ENCODE peak calls at places on chromosomes 5 and 9, in four cellular contexts. J is A549, A is uterus, O is endothelial cell of umbilical vein. Y is an unnamed sample. For H3K9me3, the result is how much of the 10 kb centered on the place peaks cover.

GRCh38 chr5:122077451-122078115 is 476 bp downstream of the LOX start:
- DNase-seq in A (no peak), O (peak), J (no peak), Y (no peak)

GRCh38 chr5:32339198-32339597 is 26.5 kb upstream of the MTMR12 start:
- DNase-seq in O (no peak), A (no peak), J (no peak), Y (no peak)

GRCh38 chr9:129610473-129611301 is 10.2 kb downstream of the C9orf50 start:
- DNase-seq in A (peak), O (peak), J (peak), Y (peak)

GRCh38 chr5:40441733-40442132 is 238.0 kb upstream of the PTGER4 start:
- DNase-seq in A (no peak), O (no peak), J (no peak), Y (peak)

GRCh38 chr9:112477330-112477729 is 9.3 kb upstream of the KIAA1958 start:
- DNase-seq in A (no peak), J (no peak), O (no peak), Y (no peak)

GRCh38 chr9:36174271-36174670 is 5.1 kb downstream of the CCIN start:
- DNase-seq in A (no peak), O (no peak), J (no peak), Y (no peak)

GRCh38 chr9:68574150-68574549 is 33.5 kb upstream of the TMEM252 start:
- DNase-seq in O (no peak), A (no peak), J (no peak), Y (no peak)

GRCh38 chr5:102891175-102891574 is 136.1 kb downstream of the PAM start:
- DNase-seq in A (no peak), J (no peak), O (no peak), Y (no peak)

GRCh38 chr5:23571059-23571458 is 63.6 kb downstream of the PRDM9 start:
- DNase-seq in J (no peak), A (no peak), O (no peak), Y (no peak)

GRCh38 chr9:136587944-136588662 is 42.3 kb upstream of the NOTCH1 start:
- DNase-seq in J (no peak), A (no peak), O (peak), Y (peak)

GRCh38 chr9:124284237-124284831 is 26.6 kb downstream of the NEK6 start:
- DNase-seq in O (no peak), A (no peak), J (no peak), Y (no peak)

GRCh38 chr9:1909322-1909721 is 105.8 kb upstream of the SMARCA2 start:
- DNase-seq in O (no peak), J (no peak), A (no peak), Y (no peak)

GRCh38 chr5:125411163-125412050 is 665.0 kb upstream of the ZNF608 start:
- DNase-seq in O (no peak), A (peak), J (no peak), Y (no peak)

GRCh38 chr9:133488686-133489252 is 9.9 kb upstream of the SLC2A6 start:
- DNase-seq in O (no peak), J (no peak), A (no peak), Y (no peak)

GRCh38 chr9:96420468-96421219 is 2.5 kb upstream of the ZNF367 start:
- DNase-seq in O (peak), J (peak), A (peak), Y (peak)

GRCh38 chr5:148297695-148298094 is 14.5 kb upstream of the SPINK7 start:
- DNase-seq in J (no peak), O (no peak), A (no peak), Y (no peak)

GRCh38 chr9:101628173-101628572 is 33.4 kb upstream of the PPP3R2 start:
- DNase-seq in A (no peak), O (no peak), J (no peak), Y (no peak)

GRCh38 chr5:16546712-16547111 is 70.1 kb downstream of the RETREG1 start:
- DNase-seq in J (no peak), A (no peak), O (no peak), Y (no peak)

GRCh38 chr5:154608531-154609011 is 130.5 kb upstream of the HAND1 start:
- DNase-seq in A (no peak), J (no peak), O (no peak), Y (no peak)

GRCh38 chr5:14174235-14174636 is 31.1 kb downstream of the TRIO start:
- DNase-seq in O (peak), J (no peak), A (no peak), Y (no peak)

GRCh38 chr5:89053547-89053946 is 170.6 kb upstream of the MEF2C start:
- DNase-seq in A (no peak), J (no peak), O (no peak), Y (no peak)

GRCh38 chr5:150627731-150628545 is 12.5 kb upstream of the SYNPO start:
- DNase-seq in J (no peak), A (no peak), O (no peak), Y (no peak)

GRCh38 chr5:10756539-10756938 is 4.5 kb downstream of the DAP start:
- DNase-seq in O (no peak), A (no peak), J (no peak), Y (no peak)

GRCh38 chr5:3601929-3602712 is 6.5 kb downstream of the IRX1 start:
- DNase-seq in A (no peak), J (no peak), O (no peak), Y (no peak)
- H3K9me3 ChIP-seq in A (under half), J (under half), O (under half), Y (under half)

DNA sequence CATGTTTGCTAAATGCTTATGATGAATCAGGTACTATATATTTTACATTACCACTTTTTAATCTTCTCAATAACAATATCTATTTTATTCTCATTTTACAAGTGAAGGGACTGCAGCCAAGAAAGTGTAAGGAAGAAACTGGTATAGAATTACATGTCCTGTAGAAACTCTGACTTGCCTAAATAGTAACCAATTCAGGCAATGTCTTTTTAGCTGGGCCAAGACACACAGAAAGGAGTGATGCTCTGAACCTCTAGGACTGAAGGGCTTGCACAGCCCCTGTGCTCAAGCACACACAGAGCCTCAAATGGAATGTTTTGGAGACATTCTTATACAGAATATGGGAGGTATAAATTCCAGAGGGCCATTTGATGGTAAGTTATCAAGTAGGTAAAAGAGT is 286.4 kb upstream of the TNC start:
- DNase-seq in A (no peak), O (no peak), J (no peak), Y (no peak)
- H3K27ac ChIP-seq in A (no peak), O (no peak), J (no peak), Y (no peak)

GRCh38 chr5:160173-160510 is 31.2 kb upstream of the LRRC14B start:
- DNase-seq in J (no peak), O (no peak), A (no peak), Y (no peak)
- TF ChIP-seq CTCF in J (no peak), O (no peak), A (no peak), Y (no peak)

GRCh38 chr5:4199036-4199435 is 603.4 kb downstream of the IRX1 start:
- DNase-seq in A (no peak), O (no peak), J (no peak), Y (no peak)

GRCh38 chr5:4199461-4199860 is 603.8 kb downstream of the IRX1 start:
- DNase-seq in J (no peak), O (no peak), A (no peak), Y (no peak)

GRCh38 chr5:4203146-4203545 is 607.5 kb downstream of the IRX1 start:
- DNase-seq in A (no peak), J (no peak), O (no peak), Y (no peak)

GRCh38 chr5:4196744-4197646 is 601.4 kb downstream of the IRX1 start:
- DNase-seq in A (no peak), O (no peak), J (no peak), Y (no peak)

DNA sequence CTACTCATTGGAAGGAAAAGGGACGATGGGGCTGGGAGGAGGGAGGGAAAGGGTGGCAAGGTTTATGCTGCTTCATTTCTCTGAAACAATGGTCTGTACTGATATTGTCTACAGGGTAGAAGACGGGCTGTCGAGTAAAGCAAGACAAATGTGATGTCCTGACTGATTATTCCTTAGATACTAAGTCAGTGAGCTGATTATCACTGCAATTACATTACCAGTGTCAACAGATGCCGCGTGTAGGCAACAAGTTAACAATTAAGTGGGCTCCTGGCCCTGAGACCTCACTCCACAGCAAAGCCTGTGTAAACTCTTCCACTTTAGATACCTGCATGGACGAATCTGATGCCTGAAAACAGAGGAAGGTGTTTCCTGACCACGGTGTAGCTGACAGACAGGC is 602.8 kb downstream of the IRX1 start:
- DNase-seq in J (no peak), A (no peak), O (no peak), Y (no peak)
- H3K9me3 ChIP-seq in J (under half), A (under half), O (under half), Y (under half)